ENCODE peak calls at places on chromosomes 13 and 19, in ten cellular contexts. C is stomach, F is tibial nerve, G is uterus, Z is fibroblast of mammary gland, E is endothelial cell, T is HFFc6, J is WTC11, H is AG04450, S is GM23338. V is an unnamed sample.

GRCh38 chr19:36136975-36137686 is 2.7 kb upstream of the CAPNS1 start:
- DNase-seq in J (no peak), G (peak), C (peak), H (no peak), T (peak), Z (peak), F (no peak), S (no peak), E (no peak), V (no peak)

GRCh38 chr19:13119654-13120053 is 1.6 kb downstream of the NACC1 start:
- DNase-seq in Z (peak), F (no peak), E (no peak), J (no peak), G (no peak), T (no peak), H (no peak), C (no peak), S (no peak), V (no peak)

GRCh38 chr13:91014696-91015095 is 332.8 kb upstream of the MIR17HG start:
- DNase-seq in E (no peak), T (no peak), G (no peak), H (no peak), F (no peak), C (no peak), S (no peak), Z (peak), J (no peak), V (no peak)

GRCh38 chr13:38358703-38359102 is 9.1 kb downstream of the UFM1 start:
- DNase-seq in F (no peak), Z (no peak), E (no peak), T (no peak), H (no peak), S (no peak), C (no peak), J (no peak), G (no peak), V (no peak)

GRCh38 chr19:4581381-4582111 is 22.1 kb upstream of the SEMA6B start:
- DNase-seq in G (no peak), S (peak), Z (no peak), H (no peak), C (no peak), E (no peak), J (peak), F (no peak), T (no peak), V (no peak)

GRCh38 chr13:22061806-22062391 is 391.0 kb downstream of the FGF9 start:
- DNase-seq in E (no peak), C (no peak), T (no peak), H (no peak), S (no peak), Z (no peak), G (no peak), J (no peak), F (no peak), V (no peak)

GRCh38 chr13:80921556-80921955 is 580.6 kb upstream of the SPRY2 start:
- DNase-seq in H (no peak), T (no peak), F (no peak), Z (peak), J (no peak), G (no peak), S (no peak), C (no peak), E (no peak), V (no peak)

GRCh38 chr19:46955114-46955812 is 64.4 kb upstream of the NPAS1 start:
- DNase-seq in G (no peak), Z (peak), F (no peak), C (no peak), J (no peak), E (no peak), S (no peak), T (peak), H (no peak), V (no peak)

GRCh38 chr19:743168-743687 is 7.7 kb upstream of the MISP start:
- DNase-seq in S (peak), Z (no peak), H (no peak), J (peak), T (no peak), F (no peak), C (peak), G (no peak), E (no peak), V (no peak)

GRCh38 chr19:2232286-2233151 is 3.6 kb downstream of the PLEKHJ1 start:
- DNase-seq in J (no peak), T (no peak), E (no peak), H (no peak), G (no peak), S (no peak), Z (no peak), C (no peak), F (no peak), V (no peak)

GRCh38 chr13:43348397-43348796 is 325.0 kb downstream of the DNAJC15 start:
- DNase-seq in S (no peak), E (no peak), F (no peak), J (no peak), T (peak), Z (peak), H (no peak), G (no peak), C (no peak), V (no peak)

GRCh38 chr13:62483774-62484173 is 1068.1 kb upstream of the PCDH20 start:
- DNase-seq in Z (no peak), C (no peak), E (no peak), G (no peak), S (peak), F (no peak), J (no peak), T (no peak), H (no peak), V (no peak)

GRCh38 chr13:57823704-57824103 is 192.2 kb downstream of the PCDH17 start:
- DNase-seq in T (no peak), C (no peak), F (no peak), Z (no peak), E (no peak), J (no peak), H (no peak), S (no peak), G (no peak), V (peak)

GRCh38 chr19:16899566-16900075 is 10.8 kb downstream of the F2RL3 start:
- DNase-seq in Z (peak), S (peak), J (peak), G (no peak), E (peak), C (peak), F (no peak), H (no peak), T (no peak), V (no peak)

GRCh38 chr19:31139871-31140505 is 209.2 kb downstream of the TSHZ3 start:
- DNase-seq in C (no peak), J (no peak), Z (peak), T (peak), S (no peak), G (no peak), H (peak), E (no peak), F (no peak), V (no peak)

GRCh38 chr19:43527860-43528622 is 1.0 kb upstream of the ETHE1 start:
- DNase-seq in E (no peak), S (no peak), C (no peak), F (peak), H (no peak), Z (peak), T (peak), J (no peak), G (peak), V (peak)

GRCh38 chr13:110575322-110576069 is 14.0 kb upstream of the RAB20 start:
- DNase-seq in G (no peak), E (no peak), T (peak), C (peak), H (no peak), F (no peak), Z (peak), J (no peak), S (no peak), V (no peak)

GRCh38 chr19:2813235-2814160 is 6.2 kb upstream of the ZNF554 start:
- DNase-seq in J (no peak), S (no peak), T (no peak), C (no peak), F (no peak), Z (no peak), G (no peak), E (no peak), H (no peak), V (peak)

GRCh38 chr19:40771101-40771539 is 4.2 kb upstream of the MIA start:
- DNase-seq in Z (peak), S (peak), C (no peak), F (no peak), G (no peak), T (no peak), J (no peak), H (no peak), E (no peak), V (no peak)

GRCh38 chr19:4715529-4716221 is 8.0 kb downstream of the DPP9 start:
- DNase-seq in T (no peak), F (no peak), C (peak), G (no peak), E (no peak), J (no peak), Z (no peak), S (no peak), H (no peak), V (no peak)

GRCh38 chr13:39417131-39417530 is 185.9 kb downstream of the LHFPL6 start:
- DNase-seq in F (no peak), T (peak), C (no peak), G (no peak), S (peak), H (no peak), E (peak), J (peak), Z (no peak), V (no peak)

GRCh38 chr13:39415003-39415402 is 188.0 kb downstream of the LHFPL6 start:
- DNase-seq in G (peak), H (no peak), Z (peak), T (no peak), J (no peak), F (no peak), C (no peak), S (no peak), E (no peak), V (no peak)

GRCh38 chr13:39417643-39418042 is 185.3 kb downstream of the LHFPL6 start:
- DNase-seq in Z (peak), E (no peak), C (no peak), G (no peak), F (no peak), S (peak), T (peak), J (peak), H (no peak), V (no peak)

GRCh38 chr13:39414339-39414738 is 188.7 kb downstream of the LHFPL6 start:
- DNase-seq in T (no peak), G (no peak), F (no peak), H (no peak), Z (no peak), S (no peak), E (no peak), C (no peak), J (no peak), V (no peak)

GRCh38 chr13:39415403-39415802 is 187.6 kb downstream of the LHFPL6 start:
- DNase-seq in Z (peak), T (peak), E (peak), F (no peak), C (no peak), G (peak), H (no peak), S (peak), J (peak), V (no peak)
- TF ChIP-seq CTCF in Z (peak), T (peak), E (peak), F (peak), C (no peak), G (peak), H (peak), S (peak), J (peak), V (peak)

DNA sequence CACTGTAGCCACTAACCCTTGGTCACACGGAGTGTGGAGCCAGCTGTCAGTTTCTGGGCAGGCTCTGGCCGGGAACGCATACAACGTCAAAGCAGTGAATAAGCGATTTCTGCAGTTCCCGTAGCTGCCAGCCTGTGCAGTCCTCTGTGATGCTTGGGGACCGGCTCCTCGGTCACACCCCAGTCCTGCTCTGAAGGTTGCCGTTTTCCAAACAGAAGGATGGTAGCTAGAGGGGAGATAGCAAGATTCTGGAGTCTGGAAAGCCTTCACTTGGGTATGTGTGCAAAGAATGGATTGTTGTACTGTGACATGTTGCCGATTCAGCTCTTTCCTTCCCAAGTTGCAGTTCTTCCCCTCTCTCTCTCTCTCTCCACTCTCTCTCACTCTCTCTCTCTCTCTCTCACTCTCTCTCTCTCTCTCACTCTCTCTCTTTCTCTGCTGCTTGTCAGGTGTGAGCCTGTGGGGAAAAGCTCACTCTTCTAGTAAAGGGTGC is 38.7 kb upstream of the C1QTNF9 start:
- DNase-seq in F (peak), J (no peak), E (no peak), Z (peak), T (peak), H (no peak), S (peak), G (peak), C (peak), V (no peak)
- TF ChIP-seq CTCF in F (peak), J (no peak), E (no peak), Z (no peak), T (no peak), H (no peak), S (no peak), G (peak), C (no peak), V (peak)

GRCh38 chr19:19061491-19061890 is 2.3 kb upstream of the SLC25A42 start:
- DNase-seq in C (peak), E (no peak), J (no peak), F (no peak), T (no peak), S (no peak), G (no peak), H (no peak), Z (no peak), V (no peak)

GRCh38 chr19:19064811-19065745 is 1.3 kb downstream of the SLC25A42 start:
- DNase-seq in E (no peak), T (no peak), F (no peak), J (peak), H (no peak), Z (no peak), C (no peak), G (no peak), S (peak), V (no peak)

GRCh38 chr19:19063183-19064097 is at the start of gene SLC25A42:
- DNase-seq in T (peak), E (peak), C (peak), Z (peak), F (peak), J (peak), H (peak), G (peak), S (peak), V (peak)

GRCh38 chr19:19062454-19063182 is 1.2 kb upstream of the SLC25A42 start:
- DNase-seq in F (no peak), J (no peak), C (no peak), S (peak), G (no peak), T (peak), E (no peak), H (peak), Z (peak), V (no peak)

DNA sequence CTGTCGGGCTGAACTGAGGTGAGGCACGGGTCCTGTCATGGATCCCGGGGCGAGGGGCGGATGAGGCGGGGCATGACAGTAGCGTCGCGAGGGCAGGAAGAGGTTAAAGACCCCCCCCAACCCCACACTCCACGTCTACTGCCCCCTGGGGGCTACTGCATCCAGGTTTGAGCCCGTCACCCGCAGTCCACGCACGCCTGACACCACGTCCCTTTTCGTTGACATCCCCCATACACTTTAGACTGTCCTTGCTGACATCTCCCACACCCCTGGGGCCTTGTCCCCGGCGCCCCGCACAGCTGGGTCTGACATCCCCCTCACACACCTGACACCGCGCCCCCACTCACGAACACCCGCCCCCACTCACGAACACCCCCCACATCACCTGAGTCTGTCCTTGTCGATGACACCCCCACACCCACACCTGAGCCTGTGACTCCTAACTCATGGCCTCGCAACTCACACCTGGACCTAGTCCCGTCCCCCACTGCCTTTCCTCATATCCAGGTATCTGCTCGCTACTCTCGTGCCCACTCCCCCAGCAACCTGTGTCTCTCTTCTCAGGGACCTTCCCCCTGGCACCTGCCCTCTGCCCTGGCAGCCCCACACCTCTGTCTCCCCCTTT is 416 bp downstream of the SLC25A42 start:
- DNase-seq in F (no peak), G (no peak), J (no peak), E (peak), C (no peak), H (no peak), Z (peak), T (no peak), S (no peak), V (no peak)
- TF ChIP-seq CTCF in F (no peak), G (no peak), J (no peak), E (peak), C (no peak), H (peak), Z (no peak), T (peak), S (peak), V (peak)

GRCh38 chr13:101267656-101268055 is 148.7 kb downstream of the NALCN start:
- DNase-seq in G (no peak), T (peak), J (no peak), F (no peak), H (no peak), Z (peak), S (no peak), E (no peak), C (no peak), V (no peak)
- TF ChIP-seq CTCF in G (no peak), T (no peak), J (no peak), F (no peak), H (no peak), Z (no peak), S (no peak), E (no peak), C (no peak), V (no peak)

DNA sequence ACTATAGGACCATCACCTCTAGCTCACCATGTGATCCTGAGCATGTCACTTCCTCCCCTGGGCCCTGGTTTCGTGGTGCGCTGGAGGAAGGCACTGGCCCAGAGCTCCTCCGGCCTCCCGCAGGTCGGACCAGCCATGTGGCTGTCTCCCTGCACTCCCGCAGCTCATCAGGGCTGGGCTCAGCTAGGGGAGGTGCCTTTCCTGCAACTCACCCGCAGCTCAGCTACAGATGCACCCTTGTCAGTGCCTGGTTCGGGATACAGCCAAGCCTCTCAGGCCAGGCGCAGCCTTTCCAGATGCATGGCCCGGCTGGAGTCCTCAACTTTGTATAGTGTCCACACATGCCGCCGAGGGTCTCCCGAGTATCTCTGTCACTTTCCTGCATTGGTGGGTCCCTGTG is 138.2 kb upstream of the VSTM2B start:
- DNase-seq in J (no peak), H (no peak), Z (no peak), T (no peak), F (no peak), E (no peak), G (no peak), C (no peak), S (no peak), V (peak)
- TF ChIP-seq CTCF in J (no peak), H (no peak), Z (no peak), T (no peak), F (no peak), E (no peak), G (no peak), C (no peak), S (no peak), V (no peak)

GRCh38 chr19:38228005-38228377 is 4.0 kb upstream of the DPF1 start:
- DNase-seq in T (no peak), G (no peak), S (peak), Z (no peak), J (peak), F (no peak), H (no peak), E (no peak), C (no peak), V (no peak)
- TF ChIP-seq CTCF in T (no peak), G (no peak), S (no peak), Z (no peak), J (no peak), F (no peak), H (no peak), E (no peak), C (no peak), V (no peak)

DNA sequence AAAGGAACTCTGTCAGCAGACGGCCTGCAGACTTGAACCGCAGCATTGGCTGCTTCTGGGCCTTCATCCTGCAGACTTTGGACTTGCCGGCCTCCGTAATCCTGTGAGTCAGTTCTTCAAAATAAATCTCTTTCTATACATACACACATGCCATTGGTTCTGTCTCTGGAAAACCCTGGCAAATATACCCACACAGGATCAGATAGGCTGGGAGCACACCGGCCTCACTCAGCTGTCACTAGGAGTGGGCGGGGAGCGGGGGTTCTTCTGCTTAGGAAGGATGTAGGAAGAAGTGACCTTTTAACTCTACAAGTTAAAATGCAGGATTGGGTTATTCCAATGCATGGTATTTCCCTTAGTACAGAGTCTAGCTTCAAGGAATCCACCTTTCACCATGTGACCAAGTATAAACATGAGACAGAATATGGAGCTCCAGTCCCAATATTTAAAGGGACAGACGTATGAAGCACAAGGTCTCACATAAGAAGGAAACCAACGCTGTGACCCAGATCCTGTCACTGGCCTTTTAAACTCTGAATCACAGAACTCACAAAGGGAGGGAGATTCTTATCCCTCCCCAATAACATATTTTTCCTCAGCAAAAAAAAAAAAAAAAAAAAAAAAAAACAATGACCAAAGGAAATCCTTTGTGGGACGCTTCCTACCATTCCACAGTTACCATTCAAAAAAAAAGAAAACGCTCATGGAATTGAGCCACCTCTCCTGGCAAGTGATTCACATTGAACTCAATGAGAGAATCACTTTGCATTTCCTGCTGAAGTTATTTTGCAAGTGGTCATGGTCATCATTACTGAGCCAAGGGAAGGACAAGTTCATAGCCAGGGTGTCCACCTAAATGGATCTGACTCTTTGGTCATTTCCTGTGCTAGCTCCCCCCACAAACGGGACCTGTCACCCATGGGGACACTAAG is 352.9 kb downstream of the FOXO1 start:
- DNase-seq in G (no peak), E (no peak), T (no peak), Z (peak), S (no peak), C (no peak), J (no peak), F (no peak), H (no peak), V (no peak)
- TF ChIP-seq CTCF in G (no peak), E (no peak), T (no peak), Z (no peak), S (no peak), C (no peak), J (no peak), F (no peak), H (no peak), V (no peak)

GRCh38 chr19:22602631-22603272 is 31.4 kb upstream of the ZNF492 start:
- DNase-seq in J (no peak), C (no peak), E (no peak), S (no peak), G (no peak), T (no peak), Z (no peak), H (no peak), F (no peak), V (peak)
- TF ChIP-seq CTCF in J (no peak), C (no peak), E (no peak), S (no peak), G (no peak), T (no peak), Z (no peak), H (no peak), F (no peak), V (no peak)